ENCODE peak calls at places on chromosomes 1 and 21, in seven cellular contexts. I is iPS DF 6.9, F is GDM1, Q is NCI-H446 treated with DMSO at 0.1 percent for 48 hours, G is NCI-H748 treated with DMSO at 0.1 percent for 48 hours, C is fibroblast of lung, M is NCI-H1105. N is an unnamed sample.

GRCh38 chr1:226444901-226445300 is 37.0 kb upstream of the PARP1 start:
- DNase-seq in I (no peak), F (no peak), Q (no peak), G (no peak), C (no peak), M (no peak), N (no peak)

GRCh38 chr21:34092241-34092921 is 19.0 kb downstream of the MRPS6 start:
- DNase-seq in I (no peak), F (no peak), Q (no peak), G (peak), C (no peak), M (no peak), N (no peak)

GRCh38 chr1:183807549-183808168 is 2.7 kb downstream of the RGL1 start:
- DNase-seq in I (no peak), F (no peak), Q (no peak), G (no peak), C (peak), M (no peak), N (peak)

GRCh38 chr1:29672955-29673507 is 436.7 kb downstream of the PTPRU start:
- DNase-seq in I (no peak), F (no peak), Q (no peak), G (no peak), C (no peak), M (no peak), N (no peak)

GRCh38 chr1:223748405-223748772 is 36.0 kb downstream of the CAPN2 start:
- DNase-seq in I (no peak), F (no peak), Q (no peak), G (no peak), C (peak), M (no peak), N (peak)

GRCh38 chr1:94382163-94382562 is 36.0 kb upstream of the ABCD3 start:
- DNase-seq in I (no peak), F (peak), Q (no peak), G (no peak), C (no peak), M (no peak), N (no peak)

GRCh38 chr1:1430114-1430982 is 5.1 kb upstream of the VWA1 start:
- DNase-seq in I (no peak), F (no peak), Q (peak), G (no peak), C (peak), M (no peak), N (peak)

GRCh38 chr21:19759836-19760235 is 1238.4 kb upstream of the NCAM2 start:
- DNase-seq in I (no peak), F (no peak), Q (no peak), G (no peak), C (no peak), M (no peak), N (no peak)

GRCh38 chr1:204694145-204694544 is 8.6 kb upstream of the LRRN2 start:
- DNase-seq in I (no peak), F (no peak), Q (no peak), G (no peak), C (no peak), M (no peak), N (no peak)

GRCh38 chr1:24501371-24502167 is 1.1 kb upstream of the RCAN3 start:
- DNase-seq in I (no peak), F (peak), Q (no peak), G (peak), C (no peak), M (no peak), N (no peak)

GRCh38 chr1:107140703-107141490 is at the start of gene NTNG1:
- DNase-seq in I (no peak), F (no peak), Q (peak), G (no peak), C (no peak), M (peak), N (no peak)

GRCh38 chr1:234875953-234876814 is 252.5 kb downstream of the TOMM20 start:
- DNase-seq in I (no peak), F (peak), Q (no peak), G (peak), C (peak), M (no peak), N (peak)

GRCh38 chr1:6263716-6264115 is 2.8 kb upstream of the GPR153 start:
- DNase-seq in I (no peak), F (no peak), Q (no peak), G (no peak), C (peak), M (no peak), N (no peak)

GRCh38 chr1:43573066-43573799 is 42.5 kb downstream of the PTPRF start:
- DNase-seq in I (no peak), F (no peak), Q (peak), G (no peak), C (no peak), M (no peak), N (no peak)